ENCODE peak calls at places on chromosomes 7 and 10, in four cellular contexts. F is fibroblast of lung, K is prostate gland, W is AG04450. J is an unnamed sample.
A peak's percentile ranks its signal among the peaks of the same experiment; 100 is the strongest.

GRCh38 chr10:57338823-57339558 is 928.7 kb downstream of the IPMK start:
- DNase-seq in F (peak; percentile 29), K (no peak), W (no peak), J (peak; percentile 36)

GRCh38 chr10:126017961-126018560 is 121.7 kb downstream of the FANK1 start:
- DNase-seq in F (peak; percentile 93), K (no peak), W (peak; percentile 13), J (peak; percentile 78)

GRCh38 chr10:129564923-129565322 is 97.9 kb downstream of the MGMT start:
- DNase-seq in F (no peak), K (no peak), W (no peak), J (no peak)

GRCh38 chr7:94445696-94446194 is 51.0 kb downstream of the COL1A2 start:
- DNase-seq in F (no peak), K (no peak), W (no peak), J (no peak)

GRCh38 chr7:134908289-134908688 is 78.0 kb upstream of the AGBL3 start:
- DNase-seq in F (peak; percentile 77), K (no peak), W (no peak), J (no peak)

GRCh38 chr7:22718200-22718711 is 8.7 kb upstream of the IL6 start:
- DNase-seq in F (peak; percentile 95), K (no peak), W (peak; percentile 74), J (peak; percentile 95)

GRCh38 chr7:50397971-50398324 is 52.2 kb downstream of the FIGNL1 start:
- DNase-seq in F (no peak), K (no peak), W (no peak), J (no peak)

GRCh38 chr10:43960981-43961380 is 312.3 kb upstream of the ZNF32 start:
- DNase-seq in F (no peak), K (no peak), W (no peak), J (no peak)

GRCh38 chr7:21944616-21945373 is 904 bp downstream of the CDCA7L start:
- DNase-seq in F (peak; percentile 17), K (peak; percentile 75), W (no peak), J (no peak)

GRCh38 chr10:113958631-113959382 is 84.9 kb upstream of the ADRB1 start:
- DNase-seq in F (peak; percentile 95), K (peak; percentile 63), W (peak; percentile 72), J (peak; percentile 94)

GRCh38 chr7:113742377-113742776 is 176.4 kb downstream of the PPP1R3A start:
- DNase-seq in F (no peak), K (no peak), W (no peak), J (no peak)
- H3K4me3 ChIP-seq in F (no peak overlapping the region), K (no peak overlapping the region), W (no peak overlapping the region), J (no peak overlapping the region)

GRCh38 chr7:101733713-101734475 is 83.5 kb upstream of the CUX1 start:
- DNase-seq in F (peak; percentile 66), K (no peak), W (no peak), J (peak; percentile 18)
- H3K4me3 ChIP-seq in F (peak overlapping the region; percentile 17), K (peak overlapping the region; percentile 16), W (peak overlapping the region; percentile 38), J (peak overlapping the region; percentile 22)

GRCh38 chr7:141071855-141072547 is 1.9 kb upstream of the TMEM178B start:
- DNase-seq in F (no peak), K (no peak), W (no peak), J (no peak)

GRCh38 chr7:141073641-141074161 is at the start of gene TMEM178B:
- DNase-seq in F (no peak), K (peak; percentile 7), W (no peak), J (no peak)

GRCh38 chr7:141073173-141073640 is 657 bp upstream of the TMEM178B start:
- DNase-seq in F (peak; percentile 63), K (peak; percentile 21), W (no peak), J (peak; percentile 26)

GRCh38 chr7:141071260-141071854 is 2.5 kb upstream of the TMEM178B start:
- DNase-seq in F (no peak), K (peak; percentile 39), W (no peak), J (no peak)

DNA sequence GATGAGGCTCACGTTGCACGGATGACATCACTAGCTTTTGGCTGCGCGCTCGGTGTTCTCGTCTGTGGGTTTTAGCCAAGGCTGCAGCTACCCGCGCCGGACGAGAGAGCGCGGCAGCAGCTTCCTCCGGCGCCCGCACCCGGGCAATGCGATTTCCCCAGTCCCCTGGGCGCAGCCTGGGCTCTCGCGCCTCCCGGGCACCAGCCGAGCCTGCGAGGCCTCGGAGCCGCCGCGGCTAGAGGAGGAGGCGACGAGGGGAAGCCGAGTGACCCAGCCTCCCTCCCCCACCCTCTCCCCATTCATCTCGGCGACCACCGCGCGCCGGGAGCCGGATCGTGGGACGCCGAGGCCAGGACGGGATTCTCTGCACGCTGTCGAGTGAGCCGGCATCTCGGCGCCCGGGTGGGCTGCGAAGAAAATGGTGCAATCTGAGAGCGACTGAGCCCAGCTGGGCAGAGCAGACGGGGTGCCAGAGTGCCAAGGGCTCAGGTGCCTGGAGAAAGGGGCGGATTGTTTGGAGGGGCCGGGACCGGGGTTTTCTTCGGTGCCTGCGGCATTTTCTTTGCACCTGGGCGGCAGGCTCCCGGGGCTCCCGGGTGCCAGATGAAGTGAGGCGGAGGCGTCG is 1.2 kb upstream of the TMEM178B start:
- DNase-seq in F (peak; percentile 77), K (peak; percentile 79), W (peak; percentile 18), J (peak; percentile 79)
- H3K4me3 ChIP-seq in F (peak overlapping the region; percentile 28), K (peak overlapping the region; percentile 58), W (peak overlapping the region; percentile 48), J (peak overlapping the region; percentile 53)

DNA sequence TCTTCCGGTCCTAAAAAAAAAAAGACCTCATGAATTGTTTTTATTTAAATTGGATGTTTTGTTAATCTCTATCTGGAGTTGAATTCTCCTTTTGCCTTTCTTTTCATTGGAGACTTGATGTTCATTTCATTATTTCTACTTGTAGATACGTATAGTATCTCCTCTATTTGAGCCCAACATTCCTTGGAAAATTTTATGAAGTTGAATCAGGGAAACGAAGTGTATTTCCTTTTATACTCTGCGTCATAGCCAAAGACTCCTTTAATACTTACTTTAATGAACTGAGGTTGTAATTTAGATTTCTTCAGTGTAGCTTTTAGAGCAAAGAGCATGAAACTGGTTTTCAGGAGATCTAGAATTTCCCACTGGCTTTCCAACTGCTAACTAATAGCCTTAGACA is 132.4 kb downstream of the KIAA1217 start:
- DNase-seq in F (peak; percentile 59), K (no peak), W (no peak), J (no peak)
- H3K4me3 ChIP-seq in F (no peak overlapping the region), K (no peak overlapping the region), W (no peak overlapping the region), J (no peak overlapping the region)

GRCh38 chr7:130884437-130885417 is 150.7 kb upstream of the KLF14 start:
- DNase-seq in F (peak; percentile 75), K (no peak), W (no peak), J (no peak)
- H3K4me3 ChIP-seq in F (no peak overlapping the region), K (no peak overlapping the region), W (no peak overlapping the region), J (no peak overlapping the region)